ENCODE peak calls at places on chromosomes 2 and 18, in six cellular contexts. V, Y, N, D, F and A are unnamed samples.

GRCh38 chr2:149132303-149132702 is 93.8 kb downstream of the LYPD6B start:
- DNase-seq in V (no peak), Y (no peak), N (no peak), D (no peak), F (no peak), A (no peak)

GRCh38 chr2:131094655-131095281 is 1.5 kb upstream of the FAM168B start:
- DNase-seq in V (peak; percentile 43), Y (no peak), N (no peak), D (peak; percentile 27), F (no peak), A (no peak)

GRCh38 chr2:120344214-120344990 is 1.5 kb upstream of the INHBB start:
- DNase-seq in V (no peak), Y (no peak), N (no peak), D (no peak), F (no peak), A (no peak)

GRCh38 chr18:41613210-41613609 is 341.8 kb upstream of the PIK3C3 start:
- DNase-seq in V (no peak), Y (no peak), N (no peak), D (no peak), F (no peak), A (no peak)

GRCh38 chr18:75170916-75171315 is 38.0 kb downstream of the PTGR3 start:
- DNase-seq in V (no peak), Y (no peak), N (no peak), D (no peak), F (no peak), A (no peak)

GRCh38 chr2:119753930-119754321 is 5.8 kb upstream of the PTPN4 start:
- DNase-seq in V (peak; percentile 50), Y (no peak), N (no peak), D (peak; percentile 57), F (no peak), A (no peak)

GRCh38 chr18:70337139-70337972 is 48.5 kb downstream of the SOCS6 start:
- DNase-seq in V (peak; percentile 90), Y (peak; percentile 9), N (no peak), D (peak; percentile 90), F (no peak), A (peak; percentile 56)

GRCh38 chr2:124763611-124764010 is 738.5 kb downstream of the CNTNAP5 start:
- DNase-seq in V (no peak), Y (peak; percentile 6), N (no peak), D (no peak), F (no peak), A (no peak)

GRCh38 chr18:48975817-48976649 is 25.3 kb upstream of the SMAD7 start:
- DNase-seq in V (peak; percentile 49), Y (peak; percentile 79), N (no peak), D (no peak), F (no peak), A (no peak)

GRCh38 chr2:64204006-64204632 is 59.9 kb upstream of the PELI1 start:
- DNase-seq in V (peak; percentile 85), Y (no peak), N (no peak), D (peak; percentile 42), F (peak; percentile 30), A (no peak)

GRCh38 chr18:21910906-21911305 is 170.3 kb downstream of the MIB1 start:
- DNase-seq in V (no peak), Y (no peak), N (no peak), D (no peak), F (no peak), A (no peak)

GRCh38 chr2:239216614-239217273 is 184.1 kb downstream of the HDAC4 start:
- DNase-seq in V (no peak), Y (no peak), N (no peak), D (no peak), F (no peak), A (no peak)

DNA sequence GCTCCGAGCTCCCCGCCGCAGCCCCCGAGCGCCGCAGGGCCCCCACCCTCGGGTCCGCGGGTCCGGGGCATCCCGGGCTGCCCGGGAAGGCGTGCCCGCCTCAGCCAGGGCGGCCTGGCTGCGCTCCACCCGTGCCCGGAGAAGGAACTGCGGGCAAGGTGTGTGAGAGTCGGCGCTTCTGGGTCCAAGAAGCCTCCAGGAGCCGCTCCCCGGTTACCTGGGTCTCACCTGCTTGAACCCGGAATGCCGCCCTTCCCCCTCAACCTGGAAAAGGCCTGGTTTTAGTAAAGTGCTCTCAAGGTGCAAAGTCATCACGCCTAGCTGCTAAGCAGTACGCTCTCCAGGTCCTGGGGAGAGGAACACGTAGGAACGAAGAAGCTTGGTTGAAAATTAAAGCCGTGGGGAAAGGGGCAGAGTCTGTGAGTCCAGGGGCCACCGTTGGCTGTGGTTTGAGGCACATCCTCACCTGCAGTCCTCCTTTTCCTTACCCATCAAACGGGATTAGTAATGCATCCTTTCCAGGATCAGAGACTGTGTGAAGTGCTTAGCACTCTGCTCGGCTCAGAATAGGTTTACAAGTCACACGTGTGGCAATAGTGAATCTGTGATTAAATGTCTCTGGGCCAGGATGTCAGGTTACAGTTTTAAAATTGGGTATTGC is 1.2 kb downstream of the ASAP2 start:
- DNase-seq in V (no peak), Y (no peak), N (no peak), D (no peak), F (no peak), A (no peak)
- H3K4me3 ChIP-seq in V (peak overlapping the region; percentile 84), Y (peak overlapping the region; percentile 83), N (peak overlapping the region; percentile 74), D (peak overlapping the region; percentile 70), F (peak overlapping the region; percentile 95), A (peak overlapping the region; percentile 85)

GRCh38 chr18:5630766-5631413 is 87.1 kb upstream of the EPB41L3 start:
- DNase-seq in V (no peak), Y (no peak), N (peak; percentile 1), D (peak; percentile 50), F (no peak), A (peak; percentile 9)
- H3K4me3 ChIP-seq in V (no peak overlapping the region), Y (peak overlapping the region; percentile 71), N (no peak overlapping the region), D (no peak overlapping the region), F (peak overlapping the region; percentile 55), A (no peak overlapping the region)

DNA sequence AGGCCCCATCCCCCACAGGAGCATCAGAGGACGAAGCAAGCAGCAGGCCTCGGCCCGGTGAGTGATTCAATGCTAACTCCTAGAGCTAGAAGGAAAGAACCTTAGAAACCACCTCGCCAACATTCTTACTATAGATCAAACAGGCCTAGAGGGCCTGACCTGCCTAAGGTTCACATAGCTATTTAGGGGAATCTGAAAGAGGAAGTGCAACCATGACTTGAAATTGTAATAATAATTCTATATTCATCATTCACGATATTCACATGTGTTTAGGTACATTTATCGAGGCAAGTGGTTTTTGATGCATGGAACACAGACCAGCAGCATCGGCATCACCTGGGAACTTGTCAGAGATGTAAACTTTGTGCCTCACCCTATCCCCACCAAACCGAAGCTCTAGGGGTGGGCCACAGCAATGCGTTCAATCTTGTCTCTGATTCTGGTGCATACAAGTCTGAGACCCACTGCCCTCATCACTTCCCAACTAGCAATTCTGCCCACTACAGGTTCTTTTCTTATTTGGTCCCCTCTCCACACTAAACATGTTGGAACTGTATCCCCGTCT is 78.0 kb upstream of the DNMT3A start:
- DNase-seq in V (no peak), Y (no peak), N (no peak), D (no peak), F (no peak), A (no peak)
- H3K4me3 ChIP-seq in V (no peak overlapping the region), Y (no peak overlapping the region), N (no peak overlapping the region), D (no peak overlapping the region), F (no peak overlapping the region), A (no peak overlapping the region)

GRCh38 chr18:76519156-76519549 is 24.1 kb upstream of the ZNF516 start:
- DNase-seq in V (no peak), Y (no peak), N (no peak), D (peak; percentile 41), F (no peak), A (no peak)

GRCh38 chr18:76521367-76521766 is 26.3 kb upstream of the ZNF516 start:
- DNase-seq in V (no peak), Y (no peak), N (no peak), D (no peak), F (no peak), A (no peak)

GRCh38 chr18:76522104-76522503 is 27.1 kb upstream of the ZNF516 start:
- DNase-seq in V (no peak), Y (no peak), N (no peak), D (no peak), F (no peak), A (no peak)

GRCh38 chr18:76518073-76518472 is 23.0 kb upstream of the ZNF516 start:
- DNase-seq in V (peak; percentile 43), Y (no peak), N (no peak), D (peak; percentile 47), F (no peak), A (no peak)

GRCh38 chr18:76518543-76519155 is 23.6 kb upstream of the ZNF516 start:
- DNase-seq in V (peak; percentile 38), Y (peak; percentile 14), N (no peak), D (peak; percentile 46), F (peak; percentile 55), A (no peak)
- H3K4me3 ChIP-seq in V (peak overlapping the region; percentile 42), Y (peak overlapping the region; percentile 51), N (no peak overlapping the region), D (peak overlapping the region; percentile 42), F (peak overlapping the region; percentile 29), A (peak overlapping the region; percentile 27)

DNA sequence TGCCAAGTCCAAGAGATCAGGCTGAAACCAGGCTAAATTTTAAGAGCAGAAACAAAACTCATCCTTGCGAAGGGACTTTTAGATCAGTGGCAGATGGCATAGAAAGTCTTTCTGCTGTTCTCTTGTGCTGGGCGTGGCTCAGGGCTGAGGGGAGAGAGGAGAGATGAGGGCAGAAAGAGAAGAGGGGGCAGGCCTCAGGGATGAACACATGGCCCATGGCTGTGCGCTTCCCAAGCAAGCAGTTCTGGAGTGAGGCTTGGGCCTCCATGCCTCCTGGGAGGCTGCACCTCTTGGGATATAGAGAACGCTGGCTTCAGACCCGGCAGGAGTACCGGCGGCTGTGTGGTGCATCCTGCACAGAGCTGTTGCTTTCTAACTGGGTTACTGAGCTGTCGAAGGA is 41.0 kb downstream of the HPCAL1 start:
- DNase-seq in V (no peak), Y (no peak), N (no peak), D (no peak), F (no peak), A (no peak)
- H3K4me3 ChIP-seq in V (no peak overlapping the region), Y (no peak overlapping the region), N (no peak overlapping the region), D (no peak overlapping the region), F (no peak overlapping the region), A (no peak overlapping the region)

DNA sequence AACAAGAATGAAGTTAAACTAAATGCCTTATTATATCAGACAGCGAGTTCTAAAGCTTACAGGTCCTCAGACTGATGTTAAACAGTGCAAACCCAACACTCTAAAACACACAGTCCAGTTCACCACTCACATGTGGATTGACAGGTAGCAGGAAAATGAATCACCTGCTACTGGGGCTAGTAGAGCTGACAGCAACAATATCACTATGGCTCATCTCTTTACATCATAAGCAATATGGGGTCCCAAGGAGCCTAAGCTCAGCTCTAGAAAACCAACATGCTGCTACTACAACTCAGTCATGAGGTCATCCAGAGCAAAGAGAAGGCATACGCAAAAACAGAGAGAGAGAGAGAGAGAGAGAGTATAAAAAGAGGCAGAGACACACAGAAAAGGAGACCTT is 145.4 kb downstream of the NBAS start:
- DNase-seq in V (no peak), Y (no peak), N (no peak), D (no peak), F (no peak), A (no peak)
- H3K4me3 ChIP-seq in V (no peak overlapping the region), Y (no peak overlapping the region), N (no peak overlapping the region), D (no peak overlapping the region), F (no peak overlapping the region), A (no peak overlapping the region)